ENCODE peak calls at places on chromosomes 5 and 9, in six cellular contexts. Q is H1, P is HCT116, R is HepG2, B is SK-N-SH, J is GM12878. W is an unnamed sample. For H3K79me2, the result is how much of the 10 kb centered on the place peaks cover.

GRCh38 chr5:88687253-88687955 is 195.6 kb downstream of the MEF2C start:
- DNase-seq in B (no peak), Q (no peak), J (no peak), P (no peak), R (no peak), W (no peak)

GRCh38 chr9:97802276-97802675 is 50.8 kb upstream of the FOXE1 start:
- DNase-seq in J (no peak), B (no peak), Q (no peak), P (peak), R (peak), W (no peak)

GRCh38 chr9:13841801-13842462 is 472.0 kb downstream of the NFIB start:
- DNase-seq in B (no peak), P (no peak), Q (no peak), J (no peak), R (no peak), W (no peak)

GRCh38 chr5:1548702-1549523 is 25.2 kb upstream of the LPCAT1 start:
- DNase-seq in R (no peak), Q (no peak), J (no peak), P (no peak), B (no peak), W (no peak)

GRCh38 chr5:35198096-35198495 is 32.2 kb downstream of the PRLR start:
- DNase-seq in P (no peak), R (peak), Q (no peak), J (no peak), B (peak), W (peak)

GRCh38 chr9:104895572-104895971 is 32.4 kb downstream of the ABCA1 start:
- DNase-seq in P (no peak), Q (no peak), J (no peak), B (no peak), R (no peak), W (no peak)

GRCh38 chr9:35905912-35906679 is at the start of gene HRCT1:
- DNase-seq in P (peak), R (peak), B (no peak), J (no peak), Q (no peak), W (peak)

GRCh38 chr5:18850159-18850558 is 1137.8 kb downstream of the CDH18 start:
- DNase-seq in P (no peak), Q (no peak), R (no peak), B (no peak), J (no peak), W (no peak)

GRCh38 chr5:56094579-56095361 is 100.0 kb upstream of the IL6ST start:
- DNase-seq in P (no peak), J (no peak), Q (no peak), B (no peak), R (no peak), W (no peak)

GRCh38 chr5:168853972-168854371 is 274.8 kb upstream of the PANK3 start:
- DNase-seq in R (no peak), J (no peak), B (no peak), P (no peak), Q (no peak), W (no peak)

GRCh38 chr9:136564379-136564988 is 18.6 kb upstream of the NOTCH1 start:
- DNase-seq in J (peak), Q (no peak), P (no peak), R (no peak), B (no peak), W (no peak)

GRCh38 chr5:64947031-64947430 is 178.3 kb downstream of the CWC27 start:
- DNase-seq in P (no peak), R (peak), J (no peak), Q (no peak), B (peak), W (peak)

GRCh38 chr9:137619240-137620090 is 660 bp downstream of the EHMT1 start:
- DNase-seq in B (no peak), P (no peak), Q (no peak), J (no peak), R (no peak), W (peak)

GRCh38 chr9:112921549-112921948 is 30.9 kb upstream of the SLC46A2 start:
- DNase-seq in P (peak), B (peak), R (peak), Q (no peak), J (no peak), W (peak)

GRCh38 chr9:131809941-131810344 is 70.1 kb upstream of the RAPGEF1 start:
- DNase-seq in Q (no peak), R (no peak), B (no peak), P (no peak), J (no peak), W (no peak)

GRCh38 chr9:105219291-105219805 is 25.1 kb upstream of the SLC44A1 start:
- DNase-seq in P (no peak), R (no peak), Q (no peak), J (no peak), B (no peak), W (no peak)

DNA sequence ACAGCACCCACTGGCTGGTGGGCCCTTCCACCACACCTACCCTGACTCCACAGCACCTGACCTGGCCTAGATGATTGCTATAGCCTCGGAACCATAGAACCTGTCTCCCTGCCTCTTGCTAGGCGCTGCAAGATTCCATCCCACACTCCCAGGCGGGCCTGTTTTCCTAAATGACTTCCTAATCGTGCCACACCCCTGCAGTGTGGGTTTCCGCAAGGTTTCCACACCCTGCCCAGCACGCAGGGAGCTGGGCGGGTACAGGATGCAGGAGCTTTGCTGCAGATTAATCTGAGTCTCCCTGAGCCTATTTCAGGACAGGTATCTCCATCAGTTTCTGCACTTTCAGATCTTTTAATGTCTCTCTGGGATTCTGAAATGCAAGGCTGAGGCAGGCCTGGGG is 62.9 kb downstream of the SHB start:
- DNase-seq in R (no peak), B (no peak), P (no peak), Q (no peak), J (no peak), W (no peak)
- H3K79me2 ChIP-seq in R (half or more), B (half or more), P (half or more), Q (under half), J (under half), W (under half)

GRCh38 chr5:180652771-180653170 is 3.4 kb upstream of the FLT4 start:
- DNase-seq in P (no peak), Q (no peak), B (no peak), J (no peak), R (no peak), W (no peak)
- TF ChIP-seq MAX in P (no peak), Q (no peak), B (no peak), J (no peak), R (no peak), W (no peak)

GRCh38 chr5:154047324-154047723 is 8.6 kb downstream of the MFAP3 start:
- DNase-seq in B (no peak), P (no peak), J (no peak), R (no peak), Q (no peak), W (no peak)

GRCh38 chr5:154042751-154043150 is 4.0 kb downstream of the MFAP3 start:
- DNase-seq in Q (no peak), R (no peak), B (no peak), J (no peak), P (no peak), W (peak)

GRCh38 chr5:154046486-154046885 is 7.7 kb downstream of the MFAP3 start:
- DNase-seq in P (no peak), Q (no peak), B (no peak), R (no peak), J (no peak), W (no peak)

GRCh38 chr5:154044099-154044498 is 5.3 kb downstream of the MFAP3 start:
- DNase-seq in Q (no peak), J (no peak), R (no peak), P (no peak), B (no peak), W (no peak)

DNA sequence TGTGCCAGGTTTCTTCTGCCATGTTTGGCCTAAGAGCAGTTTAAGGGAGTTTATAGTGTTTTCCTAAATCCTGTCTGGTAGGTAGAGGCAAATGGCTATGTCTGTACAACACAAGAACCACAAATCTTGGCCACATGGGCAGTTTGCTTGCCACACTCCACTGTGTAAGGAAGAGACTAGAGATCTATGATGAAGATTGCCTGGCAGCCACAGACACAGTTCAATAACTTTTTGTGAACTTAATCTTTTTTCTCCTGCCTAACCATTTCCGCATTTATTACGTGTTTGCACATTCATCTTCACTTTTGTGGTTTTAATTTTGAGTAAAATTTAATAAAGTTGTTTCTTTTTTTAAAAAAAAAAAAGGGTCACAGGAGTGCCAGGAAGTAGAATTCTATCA is 5.8 kb downstream of the MFAP3 start:
- DNase-seq in Q (no peak), P (no peak), J (no peak), B (no peak), R (no peak), W (no peak)
- H3K79me2 ChIP-seq in Q (under half), P (half or more), J (under half), B (half or more), R (under half), W (under half)

DNA sequence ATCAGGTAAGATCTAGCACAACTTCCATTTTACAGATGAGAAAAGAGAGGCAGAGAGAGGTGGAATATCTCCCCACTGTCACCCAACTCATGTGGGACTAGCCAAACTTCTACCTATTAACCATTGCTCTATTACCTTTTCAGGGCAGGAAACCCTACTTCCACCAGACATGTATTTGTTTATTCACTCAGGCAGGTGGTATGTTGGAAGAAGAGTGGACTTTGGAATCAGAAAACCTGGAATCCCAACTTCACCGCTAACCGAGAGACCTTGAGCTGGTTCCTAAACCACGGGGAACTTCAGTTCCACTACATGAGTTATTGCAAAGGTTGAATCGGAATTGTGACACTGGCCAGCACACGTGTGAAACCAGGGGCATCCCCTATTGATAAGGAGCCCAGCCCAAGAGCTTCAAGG is 5.2 kb upstream of the GLIS3 start:
- DNase-seq in J (no peak), R (peak), P (no peak), Q (no peak), B (no peak), W (no peak)
- TF ChIP-seq MAX in J (no peak), R (peak), P (no peak), Q (no peak), B (no peak), W (no peak)

GRCh38 chr9:133273098-133273497 is 1.9 kb downstream of the ABO start:
- DNase-seq in P (no peak), Q (no peak), J (no peak), B (no peak), R (no peak), W (no peak)

GRCh38 chr9:133269537-133270357 is 5.3 kb downstream of the ABO start:
- DNase-seq in J (no peak), P (no peak), Q (no peak), R (no peak), B (no peak), W (no peak)

GRCh38 chr9:133264235-133264764 is 10.7 kb downstream of the ABO start:
- DNase-seq in B (no peak), Q (no peak), P (no peak), R (no peak), J (no peak), W (no peak)

GRCh38 chr9:133263557-133263956 is 11.4 kb downstream of the ABO start:
- DNase-seq in R (no peak), P (no peak), J (no peak), B (no peak), Q (no peak), W (no peak)

GRCh38 chr9:133268335-133269056 is 6.5 kb downstream of the ABO start:
- DNase-seq in Q (no peak), B (no peak), R (no peak), J (no peak), P (no peak), W (no peak)
- H3K79me2 ChIP-seq in Q (under half), B (under half), R (under half), J (under half), P (under half), W (under half)

GRCh38 chr5:93251347-93251746 is 329.7 kb downstream of the NR2F1-AS1 start:
- DNase-seq in Q (no peak), B (no peak), R (no peak), P (no peak), J (no peak), W (no peak)

GRCh38 chr5:93252165-93252564 is 328.9 kb downstream of the NR2F1-AS1 start:
- DNase-seq in P (peak), J (no peak), R (peak), Q (no peak), B (no peak), W (no peak)

GRCh38 chr5:93247126-93247525 is 333.9 kb downstream of the NR2F1-AS1 start:
- DNase-seq in B (no peak), J (no peak), Q (no peak), P (no peak), R (no peak), W (peak)

GRCh38 chr5:93249651-93250289 is 331.2 kb downstream of the NR2F1-AS1 start:
- DNase-seq in R (no peak), J (no peak), Q (no peak), P (peak), B (no peak), W (peak)

GRCh38 chr5:93250431-93250830 is 330.6 kb downstream of the NR2F1-AS1 start:
- DNase-seq in B (no peak), P (no peak), R (no peak), Q (no peak), J (no peak), W (peak)
- TF ChIP-seq MAX in B (no peak), P (no peak), R (no peak), Q (no peak), J (no peak), W (no peak)

DNA sequence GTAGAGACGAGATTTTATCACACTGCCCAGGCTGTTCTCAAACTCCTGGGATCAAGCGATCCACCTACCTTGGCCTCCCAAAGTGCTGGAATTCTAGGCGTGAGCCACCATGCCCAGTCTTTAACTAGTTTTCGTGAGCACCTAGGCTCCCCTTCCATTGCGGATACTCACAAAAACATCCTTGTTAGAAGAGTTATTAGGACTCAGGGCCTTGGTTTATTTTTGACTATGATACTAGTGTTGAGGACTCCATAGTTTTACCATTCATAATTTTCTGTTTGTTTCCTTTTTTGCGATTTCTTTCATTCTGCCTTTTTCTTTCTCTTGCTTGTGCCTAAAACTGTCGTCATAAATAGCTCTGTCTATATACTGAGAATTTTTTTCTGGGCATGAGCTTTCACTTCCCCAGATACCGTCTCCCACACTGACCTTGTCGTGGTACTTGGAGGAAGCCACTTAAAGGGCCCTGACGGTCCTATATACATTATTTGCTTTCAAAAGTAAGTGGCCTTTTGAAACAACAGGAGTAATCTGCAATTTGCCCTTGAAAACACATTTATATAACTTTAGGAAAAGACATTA is 5.2 kb downstream of the F2R start:
- DNase-seq in J (no peak), B (no peak), Q (no peak), R (no peak), P (no peak), W (no peak)
- H3K79me2 ChIP-seq in J (under half), B (half or more), Q (half or more), R (under half), P (under half), W (half or more)

GRCh38 chr9:87564111-87564510 is 66.4 kb downstream of the DAPK1 start:
- DNase-seq in B (no peak), P (no peak), J (no peak), Q (no peak), R (peak), W (peak)
- TF ChIP-seq MAX in B (no peak), P (no peak), J (no peak), Q (no peak), R (no peak), W (no peak)

GRCh38 chr5:125554355-125554754 is 807.9 kb upstream of the ZNF608 start:
- DNase-seq in P (no peak), Q (no peak), R (no peak), J (no peak), B (no peak), W (no peak)

GRCh38 chr5:125560476-125561225 is 814.2 kb upstream of the ZNF608 start:
- DNase-seq in Q (no peak), R (no peak), B (no peak), P (no peak), J (no peak), W (peak)

GRCh38 chr5:125559296-125559695 is 812.9 kb upstream of the ZNF608 start:
- DNase-seq in J (no peak), R (no peak), P (peak), B (peak), Q (no peak), W (peak)

GRCh38 chr5:125555591-125555990 is 809.2 kb upstream of the ZNF608 start:
- DNase-seq in B (no peak), Q (no peak), J (no peak), R (no peak), P (no peak), W (no peak)

DNA sequence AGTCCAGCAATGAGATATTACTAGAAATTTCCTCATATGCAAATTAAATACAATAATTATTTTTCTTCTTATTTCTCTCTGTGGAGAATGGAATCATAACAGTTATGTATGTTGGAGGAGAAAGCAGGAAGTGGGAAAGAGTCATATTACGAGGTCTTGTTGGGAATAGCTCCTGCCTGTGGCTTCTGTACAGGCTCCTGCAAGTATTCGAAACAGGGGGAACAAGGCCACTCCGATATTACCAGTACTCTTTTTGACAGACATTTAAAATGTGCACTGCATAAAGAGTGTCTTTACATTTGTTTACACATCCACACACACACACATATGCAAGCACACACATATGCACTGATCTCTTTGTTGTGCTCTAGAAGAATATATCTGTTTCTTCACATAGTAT is 812.0 kb upstream of the ZNF608 start:
- DNase-seq in R (no peak), Q (no peak), P (no peak), J (no peak), B (no peak), W (peak)
- H3K79me2 ChIP-seq in R (under half), Q (under half), P (under half), J (under half), B (under half), W (under half)